ENCODE peak calls at places on chromosomes 3 and 15, in eight cellular contexts. A, L, E, K, U, W, G and V are unnamed samples. For H3K36me3, the result is how much of the 10 kb centered on the place peaks cover.

GRCh38 chr3:36362216-36362615 is 18.1 kb upstream of the STAC start:
- DNase-seq in E (no peak), U (no peak), G (no peak), L (no peak), A (no peak), W (no peak), K (no peak), V (no peak)

GRCh38 chr15:48318131-48318530 is 13.1 kb upstream of the DUT start:
- DNase-seq in K (no peak), G (no peak), L (no peak), U (no peak), W (no peak), A (peak), E (no peak), V (no peak)

GRCh38 chr15:101097111-101097510 is 154.7 kb downstream of the CHSY1 start:
- DNase-seq in U (no peak), A (no peak), K (no peak), G (no peak), W (no peak), L (no peak), E (no peak), V (no peak)

GRCh38 chr3:171876651-171877272 is 33.6 kb downstream of the TMEM212 start:
- DNase-seq in K (peak), W (peak), G (no peak), U (no peak), L (no peak), A (no peak), E (no peak), V (no peak)

GRCh38 chr3:17192995-17193394 is 308.2 kb downstream of the PLCL2 start:
- DNase-seq in A (no peak), W (no peak), L (no peak), G (no peak), U (no peak), K (no peak), E (no peak), V (no peak)

GRCh38 chr3:32459474-32459873 is 43.2 kb downstream of the CMTM6 start:
- DNase-seq in K (no peak), G (no peak), A (no peak), E (no peak), W (no peak), U (no peak), L (no peak), V (no peak)

GRCh38 chr3:152595975-152596832 is 238.7 kb upstream of the P2RY1 start:
- DNase-seq in G (peak), A (no peak), L (peak), U (peak), K (peak), E (no peak), W (peak), V (no peak)

GRCh38 chr3:88031543-88032148 is 27.2 kb downstream of the CGGBP1 start:
- DNase-seq in L (peak), G (peak), W (peak), E (no peak), K (peak), A (peak), U (peak), V (no peak)

GRCh38 chr3:49175530-49175929 is 4.1 kb downstream of the KLHDC8B start:
- DNase-seq in U (no peak), W (no peak), G (no peak), E (no peak), K (no peak), L (no peak), A (no peak), V (no peak)

GRCh38 chr3:13879102-13879945 is 547 bp downstream of the WNT7A start:
- DNase-seq in G (no peak), K (no peak), E (no peak), A (peak), L (peak), U (no peak), W (no peak), V (no peak)

GRCh38 chr3:42661593-42662022 is 8.1 kb downstream of the ZBTB47 start:
- DNase-seq in U (no peak), E (peak), W (no peak), K (no peak), G (no peak), L (no peak), A (no peak), V (no peak)

GRCh38 chr3:66488492-66488891 is 12.3 kb downstream of the LRIG1 start:
- DNase-seq in G (no peak), W (no peak), L (no peak), K (no peak), U (peak), A (no peak), E (no peak), V (no peak)

GRCh38 chr3:71345429-71346027 is 238.0 kb downstream of the FOXP1 start:
- DNase-seq in U (no peak), L (peak), E (no peak), W (peak), A (peak), K (peak), G (no peak), V (no peak)

GRCh38 chr15:78930577-78931388 is 14.1 kb downstream of the CTSH start:
- DNase-seq in U (no peak), E (peak), L (no peak), G (no peak), W (peak), K (peak), A (no peak), V (no peak)

GRCh38 chr3:192449036-192449435 is 278.3 kb downstream of the FGF12 start:
- DNase-seq in L (no peak), G (no peak), E (no peak), W (no peak), U (no peak), K (no peak), A (peak), V (no peak)

GRCh38 chr15:66982816-66983215 is 82.6 kb upstream of the SMAD3 start:
- DNase-seq in U (no peak), K (no peak), G (no peak), W (no peak), A (no peak), E (no peak), L (no peak), V (no peak)

GRCh38 chr15:85128636-85129035 is 147.0 kb downstream of the PDE8A start:
- DNase-seq in A (no peak), K (no peak), L (no peak), G (no peak), U (no peak), W (no peak), E (no peak), V (no peak)

GRCh38 chr3:53224536-53224935 is 31.3 kb downstream of the TKT start:
- DNase-seq in E (no peak), L (no peak), U (no peak), G (no peak), W (no peak), K (no peak), A (no peak), V (no peak)

GRCh38 chr15:35256555-35256954 is 171.5 kb upstream of the NANOGP8 start:
- DNase-seq in E (no peak), U (no peak), W (no peak), L (no peak), G (no peak), A (no peak), K (peak), V (no peak)

GRCh38 chr3:180316321-180316720 is 279.6 kb upstream of the PEX5L start:
- DNase-seq in G (no peak), K (no peak), U (no peak), L (no peak), E (no peak), W (no peak), A (no peak), V (no peak)

GRCh38 chr15:57158589-57158988 is 217.7 kb upstream of the CGNL1 start:
- DNase-seq in W (peak), G (no peak), L (no peak), U (no peak), K (peak), A (no peak), E (no peak), V (no peak)

GRCh38 chr15:94582368-94582767 is 351.0 kb downstream of the MCTP2 start:
- DNase-seq in A (peak), G (peak), W (peak), U (peak), L (no peak), E (no peak), K (no peak), V (no peak)

GRCh38 chr3:180403156-180403555 is 198.8 kb upstream of the TTC14 start:
- DNase-seq in A (no peak), K (no peak), W (no peak), U (no peak), G (no peak), L (no peak), E (no peak), V (no peak)

GRCh38 chr15:76185716-76186115 is 125.6 kb downstream of the ETFA start:
- DNase-seq in L (no peak), K (peak), A (peak), E (no peak), U (peak), G (no peak), W (peak), V (no peak)

GRCh38 chr3:57956119-57956832 is 51.9 kb upstream of the FLNB start:
- DNase-seq in U (no peak), E (no peak), G (no peak), A (peak), K (peak), L (no peak), W (peak), V (no peak)

GRCh38 chr15:98547741-98548166 is 100.6 kb upstream of the IGF1R start:
- DNase-seq in G (no peak), K (no peak), U (no peak), W (peak), L (no peak), A (peak), E (peak), V (no peak)

GRCh38 chr3:139534444-139534812 is 5.1 kb downstream of the RBP1 start:
- DNase-seq in A (no peak), L (no peak), U (no peak), G (no peak), E (no peak), K (peak), W (peak), V (no peak)
- H3K4me3 ChIP-seq in A (no peak), L (no peak), U (no peak), G (no peak), E (no peak), K (no peak), W (no peak), V (no peak)

DNA sequence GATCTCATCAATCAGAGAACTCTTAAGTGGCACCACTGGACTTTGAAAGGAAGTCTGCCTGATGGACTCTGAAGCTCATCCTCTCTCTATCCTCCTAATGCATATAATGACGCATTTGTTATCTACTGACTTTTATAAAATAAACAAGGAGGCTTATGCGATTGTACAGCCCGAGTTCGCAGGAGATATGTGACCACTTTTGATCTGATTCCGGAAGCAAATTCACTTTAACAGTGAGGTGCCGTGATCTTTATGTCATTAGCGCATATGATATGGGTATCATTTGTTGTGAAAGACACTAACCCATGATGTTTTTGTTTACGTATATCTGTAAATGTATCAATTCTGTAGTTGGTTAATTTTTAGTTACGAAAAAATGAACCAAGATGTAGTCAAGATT is 427 bp upstream of the RNF111 start:
- DNase-seq in U (no peak), W (no peak), A (no peak), G (no peak), K (peak), L (no peak), E (no peak), V (no peak)
- H3K27ac ChIP-seq in U (peak), W (peak), A (peak), G (peak), K (peak), L (peak), E (peak), V (peak)

GRCh38 chr3:123111640-123112039 is 44.8 kb downstream of the PDIA5 start:
- DNase-seq in K (no peak), L (no peak), U (no peak), G (no peak), W (no peak), A (no peak), E (no peak), V (no peak)
- H3K36me3 ChIP-seq in K (under half), L (under half), U (under half), G (under half), W (under half), A (under half), E (under half), V (half or more)

DNA sequence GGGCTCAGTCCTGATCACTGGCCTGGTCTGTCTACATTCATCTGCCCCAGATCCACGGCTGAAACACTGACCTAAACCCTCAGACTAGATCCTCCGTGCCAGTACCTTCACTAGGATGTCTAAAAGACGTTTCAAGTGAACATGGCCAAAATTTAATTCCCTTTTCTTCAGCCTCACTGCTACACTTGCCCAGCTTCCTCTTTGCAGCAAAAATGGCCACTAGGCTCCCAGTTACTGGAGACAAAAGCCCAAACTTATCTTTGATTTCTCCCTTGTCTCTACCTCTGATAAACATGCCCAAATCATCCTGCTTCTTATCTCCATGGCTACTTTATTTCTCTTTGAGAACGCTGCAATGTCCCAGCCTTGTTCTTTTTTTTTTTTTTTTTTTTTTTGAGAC is 1.6 kb downstream of the RASSF1 start:
- DNase-seq in K (no peak), W (no peak), E (no peak), U (peak), A (no peak), G (no peak), L (no peak), V (no peak)
- H3K4me3 ChIP-seq in K (no peak), W (no peak), E (peak), U (peak), A (no peak), G (peak), L (peak), V (peak)

GRCh38 chr15:60392601-60392985 is 5.2 kb downstream of the ANXA2 start:
- DNase-seq in E (no peak), G (no peak), L (peak), U (no peak), K (peak), A (peak), W (peak), V (no peak)

GRCh38 chr15:60390931-60391501 is 6.8 kb downstream of the ANXA2 start:
- DNase-seq in U (no peak), E (peak), K (peak), L (no peak), W (peak), G (no peak), A (peak), V (peak)

GRCh38 chr15:60392986-60393811 is 4.6 kb downstream of the ANXA2 start:
- DNase-seq in K (peak), L (no peak), W (peak), E (peak), A (no peak), U (no peak), G (no peak), V (peak)

GRCh38 chr15:60390231-60390630 is 7.6 kb downstream of the ANXA2 start:
- DNase-seq in W (no peak), E (no peak), G (no peak), A (no peak), U (no peak), L (no peak), K (no peak), V (no peak)

GRCh38 chr15:60391722-60392340 is 6.0 kb downstream of the ANXA2 start:
- DNase-seq in G (no peak), L (no peak), K (no peak), A (no peak), U (no peak), W (no peak), E (no peak), V (no peak)
- H3K27ac ChIP-seq in G (no peak), L (peak), K (peak), A (no peak), U (no peak), W (no peak), E (peak), V (peak)

GRCh38 chr3:54850484-54851003 is 77.3 kb downstream of the LRTM1 start:
- DNase-seq in U (no peak), A (no peak), K (no peak), G (no peak), W (no peak), E (no peak), L (no peak), V (no peak)
- H3K36me3 ChIP-seq in U (under half), A (under half), K (under half), G (under half), W (under half), E (under half), L (under half), V (under half)